ENCODE peak calls at places on chromosome 21, in five cellular contexts. One of them, this sample, is unnamed.

GRCh38 chr21:34157456-34158025 is 84.2 kb downstream of the MRPS6 start:
- DNase-seq in right atrium auricular region: no peak
- DNase-seq in astrocyte of the cerebellum: no peak
- DNase-seq in GM23338: no peak
- DNase-seq in bronchial epithelial cell: peak
- DNase-seq in this sample: no peak

GRCh38 chr21:45333583-45334121 is 46.0 kb upstream of the POFUT2 start:
- DNase-seq in right atrium auricular region: no peak
- DNase-seq in astrocyte of the cerebellum: no peak
- DNase-seq in GM23338: no peak
- DNase-seq in bronchial epithelial cell: peak
- DNase-seq in this sample: peak

GRCh38 chr21:17925900-17926299 is 106.7 kb upstream of the C21orf91 start:
- DNase-seq in right atrium auricular region: no peak
- DNase-seq in bronchial epithelial cell: peak
- DNase-seq in GM23338: peak
- DNase-seq in astrocyte of the cerebellum: no peak
- DNase-seq in this sample: peak

GRCh38 chr21:46664316-46664995 is 29.0 kb downstream of the PRMT2 start:
- DNase-seq in right atrium auricular region: no peak
- DNase-seq in astrocyte of the cerebellum: no peak
- DNase-seq in GM23338: no peak
- DNase-seq in bronchial epithelial cell: no peak
- DNase-seq in this sample: no peak

GRCh38 chr21:44508711-44509445 is 31.1 kb downstream of the KRTAP10-1 start:
- DNase-seq in astrocyte of the cerebellum: no peak
- DNase-seq in GM23338: no peak
- DNase-seq in bronchial epithelial cell: no peak
- DNase-seq in right atrium auricular region: no peak
- DNase-seq in this sample: no peak

GRCh38 chr21:46667191-46667734 is 31.8 kb downstream of the PRMT2 start:
- DNase-seq in bronchial epithelial cell: peak
- DNase-seq in astrocyte of the cerebellum: no peak
- DNase-seq in right atrium auricular region: no peak
- DNase-seq in GM23338: peak
- DNase-seq in this sample: peak

GRCh38 chr21:37496972-37497371 is 130.4 kb downstream of the DYRK1A start:
- DNase-seq in bronchial epithelial cell: no peak
- DNase-seq in right atrium auricular region: no peak
- DNase-seq in GM23338: peak
- DNase-seq in astrocyte of the cerebellum: no peak
- DNase-seq in this sample: peak

GRCh38 chr21:34227386-34227852 is 136.4 kb upstream of the KCNE2 start:
- DNase-seq in bronchial epithelial cell: no peak
- DNase-seq in GM23338: no peak
- DNase-seq in astrocyte of the cerebellum: peak
- DNase-seq in right atrium auricular region: no peak
- DNase-seq in this sample: no peak

GRCh38 chr21:46124926-46125845 is 27.3 kb downstream of the COL6A2 start:
- DNase-seq in GM23338: no peak
- DNase-seq in astrocyte of the cerebellum: no peak
- DNase-seq in bronchial epithelial cell: no peak
- DNase-seq in right atrium auricular region: no peak
- DNase-seq in this sample: no peak

GRCh38 chr21:30984897-30985296 is 53.4 kb downstream of the KRTAP19-8 start:
- DNase-seq in astrocyte of the cerebellum: no peak
- DNase-seq in GM23338: no peak
- DNase-seq in right atrium auricular region: no peak
- DNase-seq in bronchial epithelial cell: no peak
- DNase-seq in this sample: no peak

GRCh38 chr21:31743712-31744111 is 11.8 kb upstream of the SCAF4 start:
- DNase-seq in bronchial epithelial cell: no peak
- DNase-seq in right atrium auricular region: no peak
- DNase-seq in GM23338: no peak
- DNase-seq in astrocyte of the cerebellum: no peak
- DNase-seq in this sample: no peak

GRCh38 chr21:27362249-27362648 is 395.4 kb upstream of the ADAMTS5 start:
- DNase-seq in GM23338: peak
- DNase-seq in right atrium auricular region: no peak
- DNase-seq in bronchial epithelial cell: peak
- DNase-seq in astrocyte of the cerebellum: no peak
- DNase-seq in this sample: no peak

GRCh38 chr21:15592271-15592860 is 137.4 kb upstream of the USP25 start:
- DNase-seq in GM23338: peak
- DNase-seq in astrocyte of the cerebellum: peak
- DNase-seq in bronchial epithelial cell: peak
- DNase-seq in right atrium auricular region: no peak
- DNase-seq in this sample: peak

GRCh38 chr21:20647603-20648002 is 350.6 kb upstream of the NCAM2 start:
- DNase-seq in bronchial epithelial cell: peak
- DNase-seq in GM23338: no peak
- DNase-seq in astrocyte of the cerebellum: peak
- DNase-seq in right atrium auricular region: no peak
- DNase-seq in this sample: no peak

GRCh38 chr21:37472581-37472980 is 106.0 kb downstream of the DYRK1A start:
- DNase-seq in GM23338: no peak
- DNase-seq in bronchial epithelial cell: no peak
- DNase-seq in right atrium auricular region: no peak
- DNase-seq in astrocyte of the cerebellum: no peak
- DNase-seq in this sample: no peak

GRCh38 chr21:45200596-45201296 is 86.9 kb downstream of the POFUT2 start:
- DNase-seq in astrocyte of the cerebellum: no peak
- DNase-seq in bronchial epithelial cell: no peak
- DNase-seq in GM23338: no peak
- DNase-seq in right atrium auricular region: no peak
- DNase-seq in this sample: no peak

GRCh38 chr21:43027846-43028731 is 47.5 kb downstream of the CBS start:
- DNase-seq in right atrium auricular region: no peak
- DNase-seq in GM23338: no peak
- DNase-seq in astrocyte of the cerebellum: no peak
- DNase-seq in bronchial epithelial cell: no peak
- DNase-seq in this sample: no peak

GRCh38 chr21:43697758-43698643 is 20.9 kb upstream of the PDXK start:
- DNase-seq in GM23338: no peak
- DNase-seq in right atrium auricular region: no peak
- DNase-seq in astrocyte of the cerebellum: no peak
- DNase-seq in bronchial epithelial cell: no peak
- DNase-seq in this sample: peak

GRCh38 chr21:27126140-27126539 is 159.3 kb upstream of the ADAMTS5 start:
- DNase-seq in right atrium auricular region: no peak
- DNase-seq in astrocyte of the cerebellum: no peak
- DNase-seq in bronchial epithelial cell: no peak
- DNase-seq in GM23338: no peak
- DNase-seq in this sample: no peak

GRCh38 chr21:31866077-31866511 is 6.7 kb upstream of the HUNK start:
- DNase-seq in astrocyte of the cerebellum: peak
- DNase-seq in bronchial epithelial cell: peak
- DNase-seq in right atrium auricular region: peak
- DNase-seq in GM23338: peak
- DNase-seq in this sample: peak

GRCh38 chr21:25934130-25934529 is 199.4 kb downstream of the GABPA start:
- DNase-seq in right atrium auricular region: no peak
- DNase-seq in astrocyte of the cerebellum: peak
- DNase-seq in bronchial epithelial cell: peak
- DNase-seq in GM23338: no peak
- DNase-seq in this sample: no peak

GRCh38 chr21:36744560-36745231 is 45.8 kb downstream of the SIM2 start:
- DNase-seq in GM23338: no peak
- DNase-seq in right atrium auricular region: no peak
- DNase-seq in bronchial epithelial cell: no peak
- DNase-seq in astrocyte of the cerebellum: no peak
- DNase-seq in this sample: no peak

GRCh38 chr21:46618738-46619369 is 14.0 kb upstream of the S100B start:
- DNase-seq in bronchial epithelial cell: no peak
- DNase-seq in right atrium auricular region: no peak
- DNase-seq in GM23338: no peak
- DNase-seq in astrocyte of the cerebellum: no peak
- DNase-seq in this sample: no peak

GRCh38 chr21:45153358-45154318 is 79.3 kb downstream of the ADARB1 start:
- DNase-seq in GM23338: no peak
- DNase-seq in right atrium auricular region: peak
- DNase-seq in astrocyte of the cerebellum: peak
- DNase-seq in bronchial epithelial cell: no peak
- DNase-seq in this sample: peak

GRCh38 chr21:14554948-14555347 is 8.8 kb upstream of the SAMSN1 start:
- DNase-seq in astrocyte of the cerebellum: no peak
- DNase-seq in right atrium auricular region: no peak
- DNase-seq in bronchial epithelial cell: peak
- DNase-seq in GM23338: peak
- DNase-seq in this sample: no peak

GRCh38 chr21:21200103-21200938 is 202.1 kb downstream of the NCAM2 start:
- DNase-seq in astrocyte of the cerebellum: peak
- DNase-seq in bronchial epithelial cell: peak
- DNase-seq in right atrium auricular region: peak
- DNase-seq in GM23338: no peak
- DNase-seq in this sample: peak

GRCh38 chr21:30408782-30409494 is 13.1 kb downstream of the KRTAP13-1 start:
- DNase-seq in bronchial epithelial cell: peak
- DNase-seq in astrocyte of the cerebellum: peak
- DNase-seq in right atrium auricular region: no peak
- DNase-seq in GM23338: peak
- DNase-seq in this sample: peak

GRCh38 chr21:44952116-44952928 is 12.5 kb downstream of the SLX9 start:
- DNase-seq in right atrium auricular region: no peak
- DNase-seq in bronchial epithelial cell: no peak
- DNase-seq in GM23338: no peak
- DNase-seq in astrocyte of the cerebellum: no peak
- DNase-seq in this sample: no peak

GRCh38 chr21:33020558-33021100 is 5.1 kb upstream of the OLIG2 start:
- DNase-seq in right atrium auricular region: no peak
- DNase-seq in astrocyte of the cerebellum: no peak
- DNase-seq in GM23338: no peak
- DNase-seq in bronchial epithelial cell: no peak
- DNase-seq in this sample: no peak
- H3K4me3 ChIP-seq in right atrium auricular region: no peak
- H3K4me3 ChIP-seq in astrocyte of the cerebellum: no peak
- H3K4me3 ChIP-seq in GM23338: peak
- H3K4me3 ChIP-seq in bronchial epithelial cell: no peak
- H3K4me3 ChIP-seq in this sample: no peak

GRCh38 chr21:29378814-29379213 is 80.1 kb downstream of the BACH1 start:
- DNase-seq in astrocyte of the cerebellum: no peak
- DNase-seq in right atrium auricular region: no peak
- DNase-seq in bronchial epithelial cell: no peak
- DNase-seq in GM23338: no peak
- DNase-seq in this sample: no peak

GRCh38 chr21:29379517-29380054 is 80.9 kb downstream of the BACH1 start:
- DNase-seq in GM23338: no peak
- DNase-seq in right atrium auricular region: no peak
- DNase-seq in astrocyte of the cerebellum: no peak
- DNase-seq in bronchial epithelial cell: no peak
- DNase-seq in this sample: no peak

GRCh38 chr21:29377266-29377665 is 78.5 kb downstream of the BACH1 start:
- DNase-seq in right atrium auricular region: no peak
- DNase-seq in bronchial epithelial cell: no peak
- DNase-seq in astrocyte of the cerebellum: no peak
- DNase-seq in GM23338: no peak
- DNase-seq in this sample: no peak

GRCh38 chr21:29374481-29374880 is 75.8 kb downstream of the BACH1 start:
- DNase-seq in GM23338: no peak
- DNase-seq in bronchial epithelial cell: no peak
- DNase-seq in right atrium auricular region: no peak
- DNase-seq in astrocyte of the cerebellum: no peak
- DNase-seq in this sample: peak

DNA sequence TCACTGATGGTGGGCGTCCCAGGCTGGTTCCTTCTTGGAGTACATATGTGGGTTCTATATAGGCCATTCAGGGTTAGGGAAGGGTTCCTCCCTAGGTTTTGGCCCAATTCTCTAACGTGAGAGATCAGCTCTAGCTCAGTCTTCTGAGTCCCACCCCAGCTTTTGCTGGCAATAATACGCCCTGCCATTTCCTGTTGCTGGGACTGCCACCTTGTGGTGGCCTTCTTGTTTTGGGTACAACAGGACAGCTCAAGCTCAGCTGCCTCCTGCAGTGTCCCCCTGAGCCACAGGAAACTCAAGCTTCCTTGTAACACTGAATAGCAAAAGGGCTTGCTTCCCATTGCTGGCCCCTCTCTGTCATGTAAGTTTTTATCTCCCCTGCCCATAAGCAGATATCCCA is 77.8 kb downstream of the BACH1 start:
- DNase-seq in right atrium auricular region: no peak
- DNase-seq in astrocyte of the cerebellum: no peak
- DNase-seq in bronchial epithelial cell: peak
- DNase-seq in GM23338: peak
- DNase-seq in this sample: peak
- TF ChIP-seq CTCF in right atrium auricular region: peak
- TF ChIP-seq CTCF in astrocyte of the cerebellum: peak
- TF ChIP-seq CTCF in bronchial epithelial cell: peak
- TF ChIP-seq CTCF in GM23338: peak
- TF ChIP-seq CTCF in this sample: peak

DNA sequence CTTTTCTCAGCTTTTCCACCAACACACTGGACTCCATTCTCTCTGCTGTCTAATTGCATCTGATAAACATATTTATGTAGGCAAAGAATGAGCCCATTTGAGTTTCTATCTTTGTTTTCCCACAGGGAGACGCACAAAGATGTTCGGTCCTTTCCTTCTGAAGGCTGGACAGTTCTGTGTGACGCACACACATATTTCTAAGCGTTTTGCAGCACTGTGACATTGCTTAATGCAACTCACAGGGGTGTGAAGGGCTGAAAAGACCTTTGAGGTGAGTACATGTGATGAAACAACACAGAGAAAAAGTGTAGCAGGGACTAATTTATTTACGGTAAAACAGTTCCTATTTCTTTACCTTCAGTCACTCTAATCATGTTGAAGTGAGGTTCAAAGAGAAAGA is 323.1 kb upstream of the RUNX1 start:
- DNase-seq in GM23338: no peak
- DNase-seq in right atrium auricular region: no peak
- DNase-seq in astrocyte of the cerebellum: no peak
- DNase-seq in bronchial epithelial cell: no peak
- DNase-seq in this sample: no peak
- H3K4me3 ChIP-seq in GM23338: no peak
- H3K4me3 ChIP-seq in right atrium auricular region: no peak
- H3K4me3 ChIP-seq in astrocyte of the cerebellum: no peak
- H3K4me3 ChIP-seq in bronchial epithelial cell: no peak
- H3K4me3 ChIP-seq in this sample: no peak

GRCh38 chr21:16620921-16621320 is 891.1 kb downstream of the USP25 start:
- DNase-seq in astrocyte of the cerebellum: no peak
- DNase-seq in right atrium auricular region: no peak
- DNase-seq in GM23338: no peak
- DNase-seq in bronchial epithelial cell: no peak
- DNase-seq in this sample: no peak

DNA sequence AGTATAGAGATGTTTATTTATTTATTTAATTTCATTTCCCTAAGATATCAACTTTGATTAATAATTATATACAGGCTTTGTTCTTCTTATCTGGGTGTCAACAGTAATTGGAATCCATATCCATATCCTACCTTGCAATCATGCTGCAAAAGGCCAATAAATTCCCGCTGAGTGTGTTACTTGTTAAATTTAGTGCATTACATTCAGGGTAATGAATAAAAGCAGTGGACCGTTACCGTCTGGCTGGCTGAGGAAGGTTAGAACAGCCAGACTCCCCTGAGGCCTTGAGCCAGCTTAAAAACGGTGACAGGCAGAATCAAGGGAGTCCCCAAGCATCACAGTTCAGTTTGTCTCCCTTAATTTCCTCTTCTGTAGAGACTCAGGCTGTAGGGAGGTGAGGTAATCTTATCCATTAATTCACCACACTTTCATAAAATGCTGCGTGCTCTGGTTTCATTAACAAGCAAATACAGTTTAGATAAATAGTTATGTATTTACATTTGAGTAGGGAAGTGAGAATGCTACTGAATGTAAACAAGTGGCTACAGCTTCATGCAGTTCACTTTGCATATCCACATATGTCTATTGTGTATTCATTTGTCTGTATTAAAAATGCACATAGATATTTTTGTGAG is 888.3 kb upstream of the CXADR start:
- DNase-seq in right atrium auricular region: no peak
- DNase-seq in GM23338: no peak
- DNase-seq in astrocyte of the cerebellum: no peak
- DNase-seq in bronchial epithelial cell: no peak
- DNase-seq in this sample: no peak
- TF ChIP-seq CTCF in right atrium auricular region: no peak
- TF ChIP-seq CTCF in GM23338: no peak
- TF ChIP-seq CTCF in astrocyte of the cerebellum: no peak
- TF ChIP-seq CTCF in bronchial epithelial cell: no peak
- TF ChIP-seq CTCF in this sample: no peak